ENCODE peak calls at places on chromosomes 6 and 20, in four cellular contexts. F is NCI-H1105 treated with DMSO at 0.1 percent for 48 hours; Q is tibial artery; E is CD4-positive, alpha-beta T cell. A is an unnamed sample.
A peak's percentile ranks its signal among the peaks of the same experiment; 100 is the strongest.

GRCh38 chr20:13119583-13119982 is 101.5 kb upstream of the ISM1 start:
- DNase-seq in Q (no peak), F (peak; percentile 71), E (peak; percentile 19), A (peak; percentile 26)

GRCh38 chr6:41336824-41337223 is 1.4 kb downstream of the NCR2 start:
- DNase-seq in Q (no peak), F (peak; percentile 39), E (no peak), A (no peak)

GRCh38 chr6:43523282-43523681 is 6.4 kb downstream of the POLR1C start:
- DNase-seq in Q (no peak), F (no peak), E (no peak), A (no peak)

GRCh38 chr6:13710552-13711383 is 867 bp downstream of the RANBP9 start:
- DNase-seq in E (peak; percentile 5), Q (peak; percentile 31), F (peak; percentile 42), A (no peak)

GRCh38 chr20:13029687-13030510 is 21.1 kb downstream of the SPTLC3 start:
- DNase-seq in E (no peak), Q (no peak), F (no peak), A (peak; percentile 75)

GRCh38 chr6:26550250-26550993 is 12.3 kb downstream of the HMGN4 start:
- DNase-seq in E (no peak), F (no peak), Q (no peak), A (no peak)

GRCh38 chr6:158849899-158850806 is 31.0 kb upstream of the EZR start:
- DNase-seq in E (peak; percentile 47), Q (no peak), F (peak; percentile 44), A (no peak)

GRCh38 chr6:112466378-112467151 is 119.4 kb downstream of the RFPL4B start:
- DNase-seq in E (no peak), F (no peak), Q (no peak), A (no peak)

GRCh38 chr6:167731731-167732422 is 94.8 kb upstream of the AFDN start:
- DNase-seq in E (no peak), F (no peak), Q (no peak), A (no peak)

GRCh38 chr6:37643851-37644672 is 53.6 kb downstream of the MDGA1 start:
- DNase-seq in E (peak; percentile 48), Q (no peak), F (no peak), A (no peak)

GRCh38 chr6:141539617-141540016 is 593.1 kb upstream of the GJE1 start:
- DNase-seq in F (no peak), E (no peak), Q (no peak), A (no peak)